ENCODE peak calls at places on chromosomes 5 and 9, in ten cellular contexts. A, H, B, W, O, Q, M, R, Z and L are unnamed samples. For H3K4me1 and H3K27me3, the result is how much of the 10 kb centered on the place peaks cover.

GRCh38 chr9:36999728-37000333 is 34.2 kb downstream of the PAX5 start:
- DNase-seq in A (no peak), H (no peak), B (no peak), W (no peak), O (no peak), Q (no peak), M (no peak), R (peak), Z (no peak), L (no peak)

GRCh38 chr5:175797521-175798038 is 73.8 kb upstream of the CPLX2 start:
- DNase-seq in A (no peak), H (no peak), B (no peak), W (no peak), O (no peak), Q (peak), M (peak), R (no peak), Z (peak), L (no peak)

GRCh38 chr9:75941066-75941465 is 50.6 kb downstream of the PCSK5 start:
- DNase-seq in A (no peak), H (no peak), B (no peak), W (no peak), O (peak), Q (no peak), M (no peak), R (no peak), Z (no peak), L (no peak)

GRCh38 chr9:91001146-91001611 is 199.6 kb downstream of the SYK start:
- DNase-seq in A (no peak), H (peak), B (no peak), W (no peak), O (no peak), Q (no peak), M (peak), R (no peak), Z (no peak), L (no peak)

GRCh38 chr5:135319458-135319857 is 79.6 kb downstream of the MACROH2A1 start:
- DNase-seq in A (no peak), H (no peak), B (no peak), W (no peak), O (no peak), Q (no peak), M (no peak), R (no peak), Z (no peak), L (no peak)

GRCh38 chr5:77012601-77013000 is 17.6 kb upstream of the AGGF1 start:
- DNase-seq in A (no peak), H (no peak), B (no peak), W (no peak), O (no peak), Q (no peak), M (no peak), R (no peak), Z (no peak), L (no peak)

GRCh38 chr9:76877961-76878360 is 28.0 kb downstream of the PRUNE2 start:
- DNase-seq in A (no peak), H (no peak), B (no peak), W (no peak), O (no peak), Q (no peak), M (no peak), R (no peak), Z (no peak), L (no peak)

GRCh38 chr5:14572384-14572783 is 9.2 kb upstream of the OTULINL start:
- DNase-seq in A (no peak), H (no peak), B (no peak), W (no peak), O (no peak), Q (no peak), M (no peak), R (no peak), Z (no peak), L (no peak)

GRCh38 chr5:141941779-141942178 is 16.2 kb downstream of the PCDH12 start:
- DNase-seq in A (no peak), H (peak), B (no peak), W (no peak), O (no peak), Q (no peak), M (no peak), R (no peak), Z (no peak), L (no peak)

GRCh38 chr9:79709945-79710674 is 138.3 kb downstream of the TLE4 start:
- DNase-seq in A (no peak), H (no peak), B (no peak), W (no peak), O (no peak), Q (no peak), M (no peak), R (no peak), Z (no peak), L (no peak)

GRCh38 chr9:69178583-69179011 is 4.5 kb downstream of the TJP2 start:
- DNase-seq in A (no peak), H (peak), B (no peak), W (no peak), O (no peak), Q (no peak), M (no peak), R (no peak), Z (no peak), L (no peak)

GRCh38 chr9:70021026-70021571 is 22.5 kb upstream of the MAMDC2 start:
- DNase-seq in A (no peak), H (peak), B (no peak), W (no peak), O (no peak), Q (no peak), M (peak), R (no peak), Z (no peak), L (no peak)

GRCh38 chr5:4700886-4701285 is 439.2 kb upstream of the ADAMTS16 start:
- DNase-seq in A (no peak), H (no peak), B (no peak), W (no peak), O (no peak), Q (no peak), M (no peak), R (no peak), Z (no peak), L (no peak)

GRCh38 chr5:32848681-32849080 is 137.6 kb downstream of the NPR3 start:
- DNase-seq in A (no peak), H (peak), B (no peak), W (no peak), O (no peak), Q (no peak), M (no peak), R (no peak), Z (no peak), L (no peak)

GRCh38 chr9:108830292-108830691 is 25.5 kb downstream of the ACTL7B start:
- DNase-seq in A (no peak), H (no peak), B (no peak), W (no peak), O (no peak), Q (no peak), M (no peak), R (no peak), Z (no peak), L (no peak)
- H3K4me1 ChIP-seq in A (under half), H (under half), B (under half), W (under half), O (under half), Q (under half), M (under half), R (under half), Z (under half), L (under half)

GRCh38 chr5:151926186-151926585 is 1.5 kb upstream of the GLRA1 start:
- DNase-seq in A (no peak), H (no peak), B (no peak), W (no peak), O (no peak), Q (peak), M (no peak), R (no peak), Z (no peak), L (no peak)

GRCh38 chr5:151917931-151918330 is 6.7 kb downstream of the GLRA1 start:
- DNase-seq in A (no peak), H (no peak), B (no peak), W (no peak), O (no peak), Q (peak), M (no peak), R (no peak), Z (no peak), L (no peak)

GRCh38 chr5:151924564-151925395 is at the start of gene GLRA1:
- DNase-seq in A (peak), H (peak), B (peak), W (peak), O (peak), Q (peak), M (peak), R (peak), Z (peak), L (no peak)

GRCh38 chr5:151925396-151925750 is 722 bp upstream of the GLRA1 start:
- DNase-seq in A (no peak), H (no peak), B (no peak), W (no peak), O (no peak), Q (no peak), M (peak), R (no peak), Z (no peak), L (no peak)

GRCh38 chr5:151923865-151924264 is 786 bp downstream of the GLRA1 start:
- DNase-seq in A (no peak), H (no peak), B (no peak), W (no peak), O (no peak), Q (peak), M (no peak), R (peak), Z (peak), L (no peak)
- H3K27me3 ChIP-seq in A (under half), H (under half), B (under half), W (under half), O (under half), Q (half or more), M (under half), R (under half), Z (under half), L (under half)

DNA sequence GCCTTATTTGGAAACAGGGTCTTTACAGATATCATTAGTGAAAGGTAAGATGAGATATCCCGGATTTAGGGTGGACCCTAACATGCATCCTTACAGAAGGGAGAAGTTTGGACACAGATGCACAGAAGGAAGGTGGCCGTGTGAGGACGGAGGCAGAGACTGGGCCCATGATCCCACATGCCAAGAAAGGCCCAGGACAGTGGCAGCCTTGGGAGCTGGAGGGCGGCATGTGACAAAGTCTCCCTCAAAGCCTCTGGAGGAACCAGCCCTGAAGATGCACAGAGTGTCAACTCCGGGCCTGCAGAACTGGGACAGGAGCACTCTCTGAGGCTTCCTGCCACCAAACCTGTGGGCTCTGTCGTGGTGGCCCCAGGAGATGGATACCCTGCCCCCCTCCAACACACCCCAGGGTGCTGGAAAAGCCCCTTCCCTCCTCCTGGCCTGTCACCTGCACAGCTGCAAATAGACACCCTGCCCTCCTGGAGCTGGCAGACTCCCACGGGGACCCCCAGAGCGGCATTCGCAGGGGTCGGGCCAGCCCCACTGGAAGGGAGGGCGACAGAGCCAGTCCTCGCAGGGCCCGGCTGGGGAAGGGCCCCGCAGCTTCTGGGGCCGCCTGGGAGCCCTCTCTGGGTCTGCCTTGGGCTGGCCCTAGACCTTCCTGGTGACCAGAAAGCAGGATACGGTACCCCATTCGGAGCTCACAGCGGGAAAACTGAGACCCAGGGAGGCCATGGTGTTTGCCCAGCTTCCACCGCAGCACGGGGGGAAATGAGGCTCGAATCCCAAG is 7.9 kb downstream of the NACC2 start:
- DNase-seq in A (no peak), H (no peak), B (peak), W (no peak), O (no peak), Q (peak), M (no peak), R (no peak), Z (peak), L (peak)
- H3K4me1 ChIP-seq in A (under half), H (under half), B (under half), W (under half), O (under half), Q (under half), M (half or more), R (under half), Z (under half), L (half or more)

DNA sequence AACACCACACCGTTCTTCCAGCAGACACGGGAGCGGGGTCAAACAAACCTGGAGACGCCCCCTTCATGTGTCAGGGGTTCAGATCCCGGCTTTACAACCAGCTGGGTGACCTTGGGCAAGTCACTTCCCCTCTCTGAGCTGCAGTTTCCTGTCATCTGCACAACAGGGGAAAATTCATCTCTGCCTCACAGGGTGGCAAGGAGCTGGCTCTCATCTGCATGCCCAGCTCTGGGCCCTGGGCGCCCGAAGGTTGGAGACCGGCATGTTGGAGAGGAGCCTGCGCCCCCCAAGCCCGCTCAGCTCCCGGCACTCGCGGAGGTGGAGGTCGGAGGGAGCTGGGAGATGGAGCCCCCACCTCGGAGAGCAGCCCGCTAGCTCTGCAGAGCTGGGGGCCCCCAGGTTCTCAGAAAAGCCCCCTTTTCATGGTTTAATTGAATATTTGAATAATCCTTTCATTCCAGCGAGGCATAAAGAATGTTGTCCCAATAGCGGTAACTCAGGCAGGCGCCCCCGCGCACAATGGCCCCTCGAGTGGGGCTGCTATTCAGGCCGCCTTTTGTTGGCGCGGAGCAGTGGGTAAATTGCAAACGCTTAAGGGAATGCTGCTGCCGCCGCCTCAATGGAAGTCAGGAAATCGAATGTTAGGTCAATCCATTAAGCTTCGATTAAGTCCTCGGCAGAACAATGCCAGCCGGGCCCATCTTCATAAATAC is 20.3 kb downstream of the NR5A1 start:
- DNase-seq in A (no peak), H (no peak), B (no peak), W (no peak), O (no peak), Q (peak), M (no peak), R (no peak), Z (no peak), L (no peak)
- H3K27me3 ChIP-seq in A (under half), H (half or more), B (under half), W (under half), O (under half), Q (under half), M (under half), R (half or more), Z (under half), L (under half)